ENCODE peak calls at places on chromosome 6, in six cellular contexts. T, E, I, B, J and L are unnamed samples.

GRCh38 chr6:14059791-14060436 is 57.7 kb upstream of the CD83 start:
- DNase-seq in I (peak; percentile 70), J (no peak), B (no peak), E (no peak), T (no peak), L (no peak)

GRCh38 chr6:56663344-56663743 is 20.7 kb upstream of the DST start:
- DNase-seq in T (no peak), J (no peak), I (no peak), E (no peak), B (no peak), L (no peak)

GRCh38 chr6:9502991-9503761 is 911.7 kb downstream of the TFAP2A start:
- DNase-seq in I (no peak), J (no peak), T (no peak), B (no peak), E (peak; percentile 33), L (no peak)

GRCh38 chr6:168050861-168051586 is 28.0 kb downstream of the FRMD1 start:
- DNase-seq in I (no peak), B (no peak), E (peak; percentile 60), J (no peak), T (no peak), L (no peak)

GRCh38 chr6:2795960-2796359 is 30.8 kb downstream of the WRNIP1 start:
- DNase-seq in I (no peak), J (no peak), T (peak; percentile 78), B (no peak), E (no peak), L (no peak)

GRCh38 chr6:18367371-18367770 is 19.8 kb upstream of the RNF144B start:
- DNase-seq in E (no peak), I (no peak), T (peak; percentile 58), B (no peak), J (no peak), L (no peak)

GRCh38 chr6:88614306-88614877 is 349.0 kb downstream of the RNGTT start:
- DNase-seq in B (no peak), E (no peak), T (no peak), I (no peak), J (no peak), L (no peak)

GRCh38 chr6:167013067-167013466 is 13.9 kb downstream of the CEP43 start:
- DNase-seq in E (no peak), T (no peak), J (no peak), B (no peak), I (no peak), L (no peak)

GRCh38 chr6:90411292-90411781 is 114.7 kb upstream of the BACH2 start:
- DNase-seq in T (no peak), I (no peak), B (no peak), E (peak; percentile 41), J (no peak), L (no peak)

DNA sequence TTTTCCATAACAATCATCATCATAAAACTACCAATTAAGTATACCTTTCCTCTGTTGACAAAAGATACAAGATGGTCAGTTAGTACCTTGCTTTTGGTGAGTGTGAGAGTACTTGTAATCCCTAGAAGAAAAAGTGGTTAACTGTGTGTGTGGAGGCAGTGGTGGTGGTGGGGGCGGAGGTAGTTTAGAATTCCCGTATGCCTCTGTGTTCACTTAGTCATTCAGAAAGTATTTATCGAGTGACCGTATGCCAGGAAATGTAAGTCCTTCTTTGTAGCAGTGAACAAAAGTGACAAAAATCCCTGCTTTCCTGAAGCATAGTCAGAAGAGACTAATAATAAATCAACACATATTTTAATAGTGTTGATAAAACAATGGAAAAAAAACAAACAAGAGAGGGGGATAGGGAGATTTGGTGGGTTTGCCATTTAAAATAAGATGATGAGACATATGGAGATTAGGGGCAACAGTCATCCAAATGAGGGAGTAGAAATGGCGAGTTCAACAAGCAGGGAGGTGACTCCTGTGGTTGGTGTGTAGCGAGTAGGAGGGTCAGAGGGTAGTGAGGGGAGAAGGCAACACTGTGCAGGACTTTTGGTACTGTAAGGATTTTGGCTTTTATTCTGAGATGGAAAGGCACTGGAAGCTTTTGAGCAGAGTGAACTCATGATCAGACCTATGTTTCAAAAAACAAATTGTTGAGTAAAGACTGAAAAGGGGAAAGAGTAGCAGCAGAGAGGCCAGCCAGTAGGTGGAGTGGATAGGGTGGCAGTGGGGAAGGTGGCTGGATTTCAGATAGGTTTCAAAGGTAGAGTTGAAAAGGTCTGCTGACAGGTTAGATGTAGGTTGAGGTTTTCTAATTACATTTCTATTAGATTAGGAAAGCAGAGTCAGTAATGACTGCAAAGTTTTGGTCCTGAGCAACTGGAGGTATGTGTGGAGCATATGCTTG is 40.3 kb upstream of the SIM1 start:
- DNase-seq in J (no peak), T (no peak), I (no peak), B (no peak), E (peak; percentile 15), L (no peak)
- TF ChIP-seq CTCF in J (no peak), T (no peak), I (no peak), B (no peak), E (peak; percentile 28), L (no peak)

DNA sequence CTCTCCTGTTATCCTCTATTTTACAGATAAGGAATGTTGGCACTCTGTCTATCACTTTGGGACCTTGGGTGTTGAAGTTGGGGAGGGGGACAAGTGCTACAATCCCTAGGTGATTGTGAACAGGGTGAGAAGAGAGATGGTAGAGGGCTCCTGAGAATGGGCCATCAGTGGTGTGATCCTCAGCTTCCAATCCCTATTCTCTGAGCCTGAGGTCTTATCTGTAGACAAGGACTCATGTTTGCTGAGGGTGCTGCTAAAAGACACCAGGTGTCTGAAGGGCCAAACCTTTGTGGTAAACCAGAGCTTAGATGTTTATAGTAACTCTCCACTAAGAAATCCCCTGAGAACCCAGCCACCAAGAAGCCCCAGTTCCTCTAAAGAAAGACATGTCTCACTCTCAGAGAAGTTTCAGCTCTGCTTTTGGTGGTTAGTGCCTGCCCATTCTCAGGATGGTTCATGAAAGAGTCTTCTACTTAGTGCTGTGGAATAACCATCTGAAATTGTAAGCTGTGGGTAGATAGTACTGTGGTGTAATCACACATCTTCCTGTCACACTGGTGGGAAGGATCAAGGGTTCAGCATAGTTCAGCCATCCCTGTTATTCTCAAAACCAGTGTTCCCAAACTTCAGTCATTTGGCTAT is 58.2 kb upstream of the IL20RA start:
- DNase-seq in E (no peak), B (no peak), T (no peak), J (no peak), I (no peak), L (no peak)
- H3K4me3 ChIP-seq in E (no peak overlapping the region), B (no peak overlapping the region), T (no peak overlapping the region), J (no peak overlapping the region), I (no peak overlapping the region), L (no peak overlapping the region)

DNA sequence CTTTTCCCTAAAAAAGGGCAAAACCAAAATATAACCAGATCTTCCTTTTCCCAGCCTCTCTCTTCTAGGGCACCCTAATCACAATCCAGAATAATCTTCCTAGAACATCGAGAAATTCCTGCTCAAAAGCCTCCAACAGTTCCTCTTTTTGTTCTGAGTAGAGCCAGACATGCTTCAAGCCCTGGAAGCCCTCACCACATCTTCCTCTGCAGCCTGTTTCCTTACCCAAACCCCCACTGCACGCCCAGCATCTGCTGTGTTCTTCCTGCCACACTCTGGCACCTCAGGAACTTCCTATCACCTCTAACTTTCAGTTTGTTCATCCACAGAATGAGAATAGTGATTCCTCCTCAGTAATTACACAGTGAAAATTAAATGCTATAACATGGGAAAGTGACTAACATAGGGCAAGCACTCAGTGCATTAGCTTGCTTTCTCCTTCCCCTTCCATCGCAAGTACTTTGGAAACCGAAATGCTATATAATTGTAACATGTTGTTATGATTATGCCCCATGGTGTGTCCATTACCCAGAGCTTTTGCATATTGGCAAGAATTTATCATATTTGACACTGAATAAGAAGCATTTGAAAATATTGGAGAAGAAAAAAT is 26.3 kb downstream of the C6orf89 start:
- DNase-seq in T (no peak), E (no peak), I (no peak), J (no peak), B (no peak), L (no peak)
- TF ChIP-seq CTCF in T (no peak), E (no peak), I (no peak), J (no peak), B (no peak), L (no peak)

GRCh38 chr6:50842446-50842845 is 23.8 kb downstream of the TFAP2B start:
- DNase-seq in B (no peak), E (peak; percentile 62), J (no peak), I (no peak), T (no peak), L (no peak)
- H3K4me3 ChIP-seq in B (no peak overlapping the region), E (peak overlapping the region; percentile 62), J (no peak overlapping the region), I (no peak overlapping the region), T (no peak overlapping the region), L (no peak overlapping the region)

DNA sequence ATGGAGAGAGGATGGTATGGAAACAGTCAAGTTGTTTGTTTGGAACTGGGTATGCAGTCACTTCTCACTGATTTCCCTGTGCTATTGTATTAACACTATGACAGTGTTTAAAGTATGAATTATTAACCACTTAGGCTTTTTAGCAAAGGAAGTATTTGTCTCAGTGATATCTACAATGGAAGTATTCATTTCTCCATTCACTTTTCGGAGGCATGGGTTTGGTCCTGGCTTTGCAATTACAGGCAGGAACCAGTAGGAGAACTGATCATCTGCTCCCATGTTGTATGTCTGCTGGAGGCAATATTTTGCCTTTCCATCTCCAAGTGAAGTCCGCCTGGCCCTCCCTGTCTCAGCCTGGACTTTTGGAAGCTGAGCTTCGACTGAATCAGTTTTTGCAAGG is 30.6 kb upstream of the EXOC2 start:
- DNase-seq in T (no peak), B (no peak), E (no peak), I (no peak), J (peak; percentile 21), L (no peak)
- TF ChIP-seq CTCF in T (no peak), B (no peak), E (no peak), I (no peak), J (no peak), L (peak; percentile 41)

DNA sequence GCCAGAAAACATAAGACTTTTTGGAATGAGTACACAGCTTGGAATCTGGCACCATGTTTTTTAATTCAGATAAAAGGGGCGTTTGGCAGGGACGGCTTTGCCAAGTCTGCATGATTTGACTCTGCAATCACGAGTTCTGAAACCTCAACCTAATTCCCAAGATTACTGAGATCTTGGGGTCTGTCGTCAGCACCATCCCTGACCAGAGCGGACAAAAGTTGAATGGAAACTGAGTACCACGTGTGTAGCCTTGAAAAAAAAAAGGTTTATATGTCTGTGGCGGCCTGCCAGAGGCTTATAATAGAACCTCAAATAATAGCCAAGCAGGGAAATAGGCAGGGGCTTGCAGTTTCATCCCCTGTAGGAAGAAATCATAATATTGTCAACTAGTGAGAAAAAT is 119.0 kb upstream of the ARID1B start:
- DNase-seq in B (peak; percentile 65), I (no peak), E (no peak), J (no peak), T (no peak), L (no peak)
- H3K4me3 ChIP-seq in B (no peak overlapping the region), I (no peak overlapping the region), E (no peak overlapping the region), J (no peak overlapping the region), T (no peak overlapping the region), L (no peak overlapping the region)

GRCh38 chr6:164502838-164503237 is 806.6 kb downstream of the C6orf118 start:
- DNase-seq in I (no peak), E (no peak), J (no peak), T (no peak), B (no peak), L (no peak)
- TF ChIP-seq CTCF in I (no peak), E (no peak), J (no peak), T (no peak), B (no peak), L (no peak)